ENCODE peak calls at places on chromosome 21, in six cellular contexts. J is CD8-positive, alpha-beta T cell; Q is tibial nerve; L is neural progenitor cell; T is tibial artery; S is pancreas. Z is an unnamed sample.

GRCh38 chr21:25489673-25490072 is 117.6 kb downstream of the MRPL39 start:
- DNase-seq in J (no peak), Q (no peak), L (no peak), T (no peak), S (no peak), Z (no peak)

GRCh38 chr21:34080693-34081092 is 7.3 kb downstream of the MRPS6 start:
- DNase-seq in J (no peak), Q (no peak), L (no peak), T (no peak), S (no peak), Z (peak; percentile 22)

GRCh38 chr21:14491269-14491681 is 54.8 kb downstream of the SAMSN1 start:
- DNase-seq in J (no peak), Q (no peak), L (no peak), T (no peak), S (no peak), Z (no peak)

GRCh38 chr21:33871171-33871570 is 44.4 kb downstream of the ATP5PO start:
- DNase-seq in J (no peak), Q (no peak), L (no peak), T (no peak), S (no peak), Z (no peak)

GRCh38 chr21:15455819-15456462 is 273.8 kb upstream of the USP25 start:
- DNase-seq in J (no peak), Q (no peak), L (no peak), T (no peak), S (no peak), Z (peak; percentile 87)

GRCh38 chr21:29080454-29080930 is 7.0 kb upstream of the CCT8 start:
- DNase-seq in J (no peak), Q (no peak), L (no peak), T (no peak), S (no peak), Z (no peak)

GRCh38 chr21:32772281-32773047 is 909 bp upstream of the PAXBP1 start:
- DNase-seq in J (peak; percentile 5), Q (peak; percentile 16), L (peak; percentile 19), T (no peak), S (peak; percentile 16), Z (peak; percentile 60)

GRCh38 chr21:27713159-27714109 is 746.5 kb upstream of the ADAMTS5 start:
- DNase-seq in J (no peak), Q (no peak), L (no peak), T (no peak), S (no peak), Z (peak; percentile 62)

GRCh38 chr21:45982256-45982757 is 737 bp downstream of the COL6A1 start:
- DNase-seq in J (no peak), Q (no peak), L (peak; percentile 54), T (peak; percentile 81), S (no peak), Z (peak; percentile 26)

GRCh38 chr21:45984584-45985095 is 3.1 kb downstream of the COL6A1 start:
- DNase-seq in J (no peak), Q (no peak), L (no peak), T (no peak), S (no peak), Z (no peak)

GRCh38 chr21:45985471-45986315 is 4.1 kb downstream of the COL6A1 start:
- DNase-seq in J (no peak), Q (no peak), L (no peak), T (peak; percentile 67), S (no peak), Z (peak; percentile 7)

GRCh38 chr21:45982758-45983731 is 1.5 kb downstream of the COL6A1 start:
- DNase-seq in J (no peak), Q (no peak), L (peak; percentile 37), T (peak; percentile 71), S (no peak), Z (peak; percentile 11)

GRCh38 chr21:45983981-45984551 is 2.5 kb downstream of the COL6A1 start:
- DNase-seq in J (no peak), Q (no peak), L (no peak), T (peak; percentile 84), S (no peak), Z (peak; percentile 49)
- H3K36me3 ChIP-seq in J (no peaks in the 10 kb centered on the region), Q (peaks cover 8% of the 10 kb centered on the region), L (no peaks in the 10 kb centered on the region), T (peaks cover 51% of the 10 kb centered on the region), S (no peaks in the 10 kb centered on the region), Z (no peaks in the 10 kb centered on the region)

GRCh38 chr21:45296638-45297037 is 8.9 kb upstream of the POFUT2 start:
- DNase-seq in J (no peak), Q (no peak), L (no peak), T (no peak), S (no peak), Z (peak; percentile 3)
- H3K4me1 ChIP-seq in J (peaks cover 24% of the 10 kb centered on the region), Q (no peaks in the 10 kb centered on the region), L (peaks cover 22% of the 10 kb centered on the region), T (peaks cover 81% of the 10 kb centered on the region), S (peaks cover 22% of the 10 kb centered on the region), Z (peaks cover 49% of the 10 kb centered on the region)

GRCh38 chr21:43743934-43744333 is 25.0 kb downstream of the PDXK start:
- DNase-seq in J (no peak), Q (no peak), L (no peak), T (no peak), S (no peak), Z (no peak)
- H3K36me3 ChIP-seq in J (no peaks in the 10 kb centered on the region), Q (peaks cover 12% of the 10 kb centered on the region), L (no peaks in the 10 kb centered on the region), T (peaks cover 73% of the 10 kb centered on the region), S (peaks cover 10% of the 10 kb centered on the region), Z (no peaks in the 10 kb centered on the region)

DNA sequence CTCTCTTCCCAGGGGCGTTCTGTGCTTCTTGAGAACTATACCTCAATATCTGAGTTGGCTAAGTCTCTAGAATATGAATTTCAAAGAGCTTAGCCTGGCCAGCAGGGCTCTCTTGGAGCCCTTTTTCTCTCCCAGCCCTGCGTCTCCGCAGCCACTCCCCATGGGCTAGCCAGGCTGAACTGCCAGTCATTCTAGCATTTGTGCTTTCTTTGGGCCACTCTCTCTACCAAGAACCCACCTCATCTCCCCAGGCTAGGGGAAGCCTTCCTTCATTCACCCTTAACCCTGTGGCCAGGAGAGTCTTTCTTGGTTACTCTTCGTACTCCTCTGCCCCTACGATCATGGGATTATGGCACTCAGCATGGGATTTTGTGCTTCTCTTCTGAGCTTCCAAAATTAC is 18.2 kb downstream of the ABCG1 start:
- DNase-seq in J (no peak), Q (no peak), L (no peak), T (no peak), S (no peak), Z (no peak)
- H3K4me1 ChIP-seq in J (peaks cover 74% of the 10 kb centered on the region), Q (no peaks in the 10 kb centered on the region), L (peaks cover 47% of the 10 kb centered on the region), T (peaks cover 48% of the 10 kb centered on the region), S (peaks cover 38% of the 10 kb centered on the region), Z (peaks cover 50% of the 10 kb centered on the region)

GRCh38 chr21:40453183-40453582 is 393.8 kb downstream of the DSCAM start:
- DNase-seq in J (no peak), Q (no peak), L (no peak), T (no peak), S (no peak), Z (no peak)
- H3K36me3 ChIP-seq in J (no peaks in the 10 kb centered on the region), Q (no peaks in the 10 kb centered on the region), L (no peaks in the 10 kb centered on the region), T (no peaks in the 10 kb centered on the region), S (no peaks in the 10 kb centered on the region), Z (no peaks in the 10 kb centered on the region)

GRCh38 chr21:36162631-36163030 is 6.0 kb downstream of the DOP1B start:
- DNase-seq in J (no peak), Q (no peak), L (no peak), T (no peak), S (no peak), Z (no peak)
- H3K4me1 ChIP-seq in J (peaks cover 5% of the 10 kb centered on the region), Q (no peaks in the 10 kb centered on the region), L (peaks cover 5% of the 10 kb centered on the region), T (peaks cover 4% of the 10 kb centered on the region), S (peaks cover 20% of the 10 kb centered on the region), Z (peaks cover 47% of the 10 kb centered on the region)

GRCh38 chr21:43667191-43667904 is 8.0 kb downstream of the RRP1B start:
- DNase-seq in J (no peak), Q (no peak), L (no peak), T (no peak), S (no peak), Z (no peak)

GRCh38 chr21:43665879-43666278 is 6.5 kb downstream of the RRP1B start:
- DNase-seq in J (no peak), Q (no peak), L (no peak), T (no peak), S (no peak), Z (no peak)

GRCh38 chr21:43675871-43676270 is 16.5 kb downstream of the RRP1B start:
- DNase-seq in J (no peak), Q (no peak), L (no peak), T (no peak), S (no peak), Z (no peak)

GRCh38 chr21:43664358-43664757 is 5.0 kb downstream of the RRP1B start:
- DNase-seq in J (no peak), Q (no peak), L (no peak), T (no peak), S (no peak), Z (no peak)

DNA sequence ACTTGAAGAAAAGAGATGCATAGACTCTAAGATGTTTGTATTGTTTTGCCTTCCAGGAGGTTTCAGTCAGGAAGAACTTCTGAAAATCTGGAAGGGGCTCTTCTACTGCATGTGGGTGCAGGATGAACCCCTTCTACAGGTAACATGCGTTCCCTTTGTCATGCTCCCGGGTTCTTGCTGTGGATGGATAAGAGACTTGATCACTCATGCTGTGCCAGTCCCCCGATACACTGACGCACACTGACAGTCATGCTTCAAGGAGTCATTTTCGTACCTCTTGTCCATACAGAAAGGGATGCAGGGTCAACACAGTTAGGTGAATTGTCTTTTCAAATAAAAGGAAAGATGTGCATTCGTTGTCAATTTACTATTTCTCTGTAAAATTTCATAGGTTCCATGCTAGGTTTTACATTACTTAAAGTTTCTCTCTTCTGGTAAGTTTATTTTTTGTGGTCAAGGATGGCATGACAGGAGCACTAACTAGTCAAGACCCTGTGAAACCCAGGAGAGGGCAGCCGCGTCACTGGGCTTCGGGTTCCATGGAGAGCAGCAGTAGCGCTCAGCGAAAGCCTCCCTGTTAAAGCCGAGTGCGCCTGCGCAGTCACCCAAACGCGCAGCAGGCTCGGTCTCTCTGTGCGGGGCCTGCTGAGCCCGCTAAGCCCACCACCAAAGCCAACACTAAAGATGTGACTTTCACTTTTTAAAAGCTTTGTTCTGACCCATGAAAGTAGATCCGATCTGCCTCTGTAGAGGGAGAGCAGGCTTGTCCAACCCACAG is 10.7 kb downstream of the RRP1B start:
- DNase-seq in J (no peak), Q (no peak), L (no peak), T (no peak), S (no peak), Z (no peak)
- H3K36me3 ChIP-seq in J (peaks cover 42% of the 10 kb centered on the region), Q (no peaks in the 10 kb centered on the region), L (no peaks in the 10 kb centered on the region), T (peaks cover 58% of the 10 kb centered on the region), S (peaks cover 11% of the 10 kb centered on the region), Z (no peaks in the 10 kb centered on the region)

GRCh38 chr21:17585875-17586450 is 26.7 kb downstream of the BTG3 start:
- DNase-seq in J (no peak), Q (peak; percentile 42), L (peak; percentile 38), T (no peak), S (no peak), Z (no peak)
- H3K4me1 ChIP-seq in J (no peaks in the 10 kb centered on the region), Q (no peaks in the 10 kb centered on the region), L (no peaks in the 10 kb centered on the region), T (no peaks in the 10 kb centered on the region), S (peaks cover 8% of the 10 kb centered on the region), Z (no peaks in the 10 kb centered on the region)